ENCODE peak calls at places on chromosomes 7 and 10, in five cellular contexts. Y, B, G, X and J are unnamed samples.

GRCh38 chr10:133144771-133145170 is 15.2 kb upstream of the KNDC1 start:
- DNase-seq in X (no peak), B (no peak), G (no peak), Y (no peak), J (no peak)

GRCh38 chr7:113774182-113774807 is 144.5 kb downstream of the PPP1R3A start:
- DNase-seq in X (peak), B (peak), Y (peak), G (no peak), J (peak)

GRCh38 chr10:93334901-93335312 is 147.2 kb downstream of the MYOF start:
- DNase-seq in G (peak), X (peak), Y (no peak), B (no peak), J (no peak)

GRCh38 chr7:155456772-155457543 is 971 bp upstream of the EN2 start:
- DNase-seq in X (peak), Y (peak), G (peak), B (peak), J (peak)

GRCh38 chr10:98323221-98324164 is 55.5 kb upstream of the LOXL4 start:
- DNase-seq in Y (peak), G (peak), B (no peak), X (peak), J (peak)

GRCh38 chr10:132702601-132703304 is 83.2 kb downstream of the NKX6-2 start:
- DNase-seq in B (no peak), G (no peak), Y (no peak), X (no peak), J (no peak)

GRCh38 chr7:24729365-24730017 is 27.8 kb downstream of the GSDME start:
- DNase-seq in B (no peak), G (no peak), X (no peak), Y (no peak), J (no peak)

GRCh38 chr7:153696242-153696641 is 356.0 kb upstream of the DPP6 start:
- DNase-seq in Y (no peak), G (no peak), X (no peak), B (no peak), J (no peak)

GRCh38 chr7:151570366-151570915 is 50.7 kb upstream of the RHEB start:
- DNase-seq in X (no peak), B (no peak), G (no peak), Y (no peak), J (no peak)

GRCh38 chr10:34222359-34222758 is 592.7 kb downstream of the PARD3 start:
- DNase-seq in X (no peak), B (no peak), Y (no peak), G (no peak), J (no peak)

GRCh38 chr10:95278061-95278988 is 12.5 kb downstream of the PDLIM1 start:
- DNase-seq in G (no peak), X (no peak), Y (peak), B (no peak), J (no peak)

GRCh38 chr7:107179326-107180163 is 10.7 kb downstream of the HBP1 start:
- DNase-seq in G (no peak), B (no peak), X (no peak), Y (peak), J (peak)